ENCODE peak calls at places on chromosome 19, in five cellular contexts. J is mucosa of descending colon, Z is amniotic stem cell, M is left ventricle myocardium inferior, B is AG08396. K is an unnamed sample.

GRCh38 chr19:11256189-11256588 is 6.1 kb downstream of the DOCK6 start:
- DNase-seq in M (peak; percentile 71), B (no peak), J (peak; percentile 42), Z (no peak), K (no peak)

GRCh38 chr19:33444993-33445751 is 71.7 kb downstream of the CEBPG start:
- DNase-seq in M (peak; percentile 11), B (no peak), J (no peak), Z (no peak), K (no peak)

GRCh38 chr19:55594996-55595530 is 4.3 kb downstream of the FIZ1 start:
- DNase-seq in B (no peak), J (no peak), Z (no peak), M (no peak), K (no peak)

GRCh38 chr19:38869836-38870607 is 8.1 kb downstream of the RINL start:
- DNase-seq in J (peak; percentile 93), B (peak; percentile 89), Z (no peak), M (peak; percentile 89), K (peak; percentile 27)

GRCh38 chr19:10290876-10291553 is 1.3 kb downstream of the ICAM5 start:
- DNase-seq in B (peak; percentile 85), Z (no peak), M (peak; percentile 72), J (peak; percentile 73), K (no peak)

GRCh38 chr19:4547303-4548237 is 7.7 kb upstream of the LRG1 start:
- DNase-seq in B (no peak), J (peak; percentile 68), Z (no peak), M (no peak), K (no peak)

GRCh38 chr19:56097306-56097705 is 23.8 kb downstream of the ZNF787 start:
- DNase-seq in M (peak; percentile 27), B (no peak), J (no peak), Z (no peak), K (no peak)

GRCh38 chr19:40303765-40304164 is 18.6 kb upstream of the AKT2 start:
- DNase-seq in J (no peak), B (no peak), Z (no peak), M (no peak), K (no peak)

GRCh38 chr19:33392341-33393285 is 19.1 kb downstream of the CEBPG start:
- DNase-seq in J (peak; percentile 69), B (no peak), M (peak; percentile 25), Z (no peak), K (no peak)

GRCh38 chr19:13036366-13036976 is 41.2 kb downstream of the NFIX start:
- DNase-seq in Z (no peak), J (peak; percentile 81), M (no peak), B (no peak), K (no peak)

GRCh38 chr19:55152017-55152416 is 3.0 kb upstream of the TNNT1 start:
- DNase-seq in B (no peak), M (no peak), Z (no peak), J (no peak), K (no peak)

GRCh38 chr19:1087813-1088418 is 7.3 kb downstream of the POLR2E start:
- DNase-seq in M (no peak), B (no peak), J (no peak), Z (no peak), K (no peak)

GRCh38 chr19:53971608-53972007 is 8.9 kb downstream of the CACNG8 start:
- DNase-seq in Z (no peak), M (no peak), B (no peak), J (no peak), K (no peak)

GRCh38 chr19:807627-808175 is 10.4 kb downstream of the PTBP1 start:
- DNase-seq in Z (no peak), M (no peak), B (peak; percentile 21), J (no peak), K (no peak)

K was measured in substantia nigra.